ENCODE peak calls at places on chromosomes 13 and 19, in seven cellular contexts. B, D, W, Q, T, C and P are unnamed samples.

GRCh38 chr13:113929628-113930615 is 44.0 kb downstream of the C13orf46 start:
- DNase-seq in B (no peak), D (no peak), W (peak; percentile 36), Q (no peak), T (no peak), C (no peak), P (no peak)

GRCh38 chr19:11382898-11383705 is 1.0 kb downstream of the EPOR start:
- DNase-seq in B (peak; percentile 94), D (peak; percentile 60), W (peak; percentile 74), Q (no peak), T (peak; percentile 88), C (peak; percentile 70), P (peak; percentile 63)

GRCh38 chr19:5985098-5985783 is 7.3 kb upstream of the RANBP3 start:
- DNase-seq in B (no peak), D (no peak), W (no peak), Q (no peak), T (no peak), C (no peak), P (no peak)

GRCh38 chr13:84037937-84038464 is 155.7 kb upstream of the SLITRK1 start:
- DNase-seq in B (no peak), D (no peak), W (no peak), Q (no peak), T (no peak), C (no peak), P (no peak)

GRCh38 chr13:110097013-110097412 is 209.9 kb downstream of the COL4A1 start:
- DNase-seq in B (no peak), D (no peak), W (no peak), Q (no peak), T (no peak), C (no peak), P (no peak)

GRCh38 chr13:21060063-21060826 is 1.1 kb downstream of the LATS2 start:
- DNase-seq in B (peak; percentile 62), D (no peak), W (no peak), Q (no peak), T (no peak), C (no peak), P (no peak)

GRCh38 chr13:113730145-113730750 is 28.8 kb upstream of the TMEM255B start:
- DNase-seq in B (no peak), D (no peak), W (no peak), Q (no peak), T (no peak), C (no peak), P (no peak)

GRCh38 chr13:23867027-23867491 is 22.1 kb downstream of the MIPEP start:
- DNase-seq in B (no peak), D (no peak), W (no peak), Q (no peak), T (no peak), C (no peak), P (no peak)

GRCh38 chr19:38184815-38185214 is 39.2 kb downstream of the DPF1 start:
- DNase-seq in B (no peak), D (no peak), W (no peak), Q (no peak), T (no peak), C (no peak), P (no peak)

GRCh38 chr19:44113784-44114390 is 688 bp downstream of the ZNF225 start:
- DNase-seq in B (no peak), D (no peak), W (peak; percentile 30), Q (no peak), T (peak; percentile 17), C (no peak), P (no peak)

DNA sequence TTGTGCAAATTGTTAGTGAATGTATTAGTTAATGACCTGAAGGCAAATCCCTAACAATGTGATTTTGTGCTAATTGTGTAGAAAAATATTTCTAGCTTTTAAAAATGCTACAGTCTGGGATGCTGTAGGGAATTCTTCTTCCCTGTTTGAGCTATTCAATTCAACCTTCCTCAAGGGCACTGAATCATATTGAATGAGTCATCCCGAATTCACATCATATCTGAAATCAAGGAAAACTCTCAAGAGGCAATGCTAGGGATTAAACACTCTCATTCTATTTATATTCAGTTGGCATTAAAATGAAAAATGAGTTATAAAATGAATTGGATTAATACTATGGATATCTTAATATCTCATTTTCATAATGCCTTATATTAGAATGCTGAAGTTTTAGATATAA is 633.3 kb upstream of the ATXN8OS start:
- DNase-seq in B (no peak), D (no peak), W (no peak), Q (no peak), T (no peak), C (no peak), P (no peak)
- TF ChIP-seq JUND in B (no peak), D (no peak), W (no peak), Q (no peak), T (no peak), C (no peak), P (no peak)

GRCh38 chr13:100290165-100290801 is 201.4 kb downstream of the PCCA start:
- DNase-seq in B (no peak), D (no peak), W (no peak), Q (no peak), T (no peak), C (peak; percentile 79), P (no peak)
- TF ChIP-seq JUND in B (no peak), D (no peak), W (no peak), Q (no peak), T (no peak), C (no peak), P (no peak)

DNA sequence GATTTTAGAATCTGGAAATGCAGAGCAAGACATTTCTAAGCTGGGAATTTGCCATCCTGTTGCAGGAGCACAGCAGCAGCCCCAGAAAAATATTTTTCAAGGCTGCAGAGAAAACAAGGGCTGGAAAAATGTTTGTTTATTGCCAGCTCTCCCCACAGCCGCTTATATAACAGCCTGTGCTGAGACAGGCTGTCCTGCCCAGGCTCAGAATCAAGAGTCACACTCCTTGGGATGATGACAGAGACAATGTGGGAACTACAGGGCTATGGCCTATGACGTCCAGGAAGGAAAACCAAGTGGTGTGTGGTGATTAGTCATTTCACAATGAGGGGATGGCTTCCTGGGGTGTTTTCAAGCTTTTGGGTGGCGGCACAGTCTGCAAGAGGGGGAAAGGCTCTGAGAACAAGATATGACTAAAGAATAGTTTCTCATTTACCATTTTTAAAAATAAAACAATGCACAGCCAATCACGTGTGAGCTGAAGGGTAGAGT is 136.3 kb upstream of the SERP2 start:
- DNase-seq in B (no peak), D (no peak), W (peak; percentile 24), Q (peak; percentile 19), T (no peak), C (no peak), P (no peak)
- TF ChIP-seq JUND in B (no peak), D (no peak), W (no peak), Q (no peak), T (no peak), C (no peak), P (no peak)

GRCh38 chr19:18898081-18898532 is 2.1 kb upstream of the CERS1 start:
- DNase-seq in B (no peak), D (no peak), W (peak; percentile 69), Q (no peak), T (peak; percentile 72), C (no peak), P (no peak)

GRCh38 chr19:18900700-18901502 is 4.9 kb upstream of the CERS1 start:
- DNase-seq in B (no peak), D (no peak), W (no peak), Q (no peak), T (no peak), C (no peak), P (no peak)

GRCh38 chr19:18898533-18899408 is 2.8 kb upstream of the CERS1 start:
- DNase-seq in B (no peak), D (no peak), W (no peak), Q (no peak), T (no peak), C (no peak), P (no peak)

GRCh38 chr19:18901503-18901890 is 5.5 kb upstream of the CERS1 start:
- DNase-seq in B (no peak), D (no peak), W (no peak), Q (no peak), T (no peak), C (no peak), P (no peak)

DNA sequence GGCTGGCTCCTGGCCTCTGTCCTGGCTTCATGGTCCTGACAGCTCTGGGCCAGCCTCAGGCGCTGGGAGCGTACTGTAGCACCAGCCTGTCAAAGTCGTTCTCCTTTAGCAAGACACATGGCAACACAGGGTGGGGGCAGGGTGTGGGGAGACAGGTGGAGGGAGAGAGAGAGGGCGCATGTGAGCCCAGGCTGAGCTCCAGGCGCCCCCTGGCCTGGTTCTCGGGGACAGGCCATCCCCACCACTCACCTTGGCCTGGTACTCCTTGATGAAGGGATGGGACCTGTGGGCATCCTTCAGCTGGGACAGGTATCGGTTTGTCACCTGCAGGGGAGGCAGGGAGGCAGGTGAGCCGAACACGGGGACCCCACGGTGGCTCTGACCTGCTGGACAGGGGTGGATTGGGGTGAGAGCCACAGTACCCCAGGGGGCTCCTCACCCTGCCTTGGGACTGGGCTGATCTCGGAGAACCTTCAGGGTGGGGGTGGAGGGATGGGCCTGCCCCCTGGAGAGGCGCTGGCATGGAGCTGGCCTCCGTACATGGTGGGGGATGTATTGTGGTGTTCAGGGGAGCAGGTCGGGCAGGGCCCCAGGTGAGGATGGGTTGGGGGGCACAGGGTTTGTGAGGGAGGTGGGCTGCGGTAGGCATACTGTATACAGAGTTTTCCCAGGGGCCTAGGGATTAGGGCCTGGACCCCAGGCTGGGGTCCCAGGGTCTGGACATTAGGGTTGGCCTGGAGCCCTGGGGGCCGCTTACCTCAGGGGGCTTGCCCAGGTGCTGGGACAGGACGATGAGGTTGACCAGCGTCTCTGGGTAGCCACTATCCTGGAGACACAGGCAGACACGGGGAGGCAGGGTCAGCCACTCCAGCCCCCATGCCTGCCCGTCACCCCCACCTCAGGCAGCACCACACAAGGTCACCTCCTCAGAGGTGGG is 3.9 kb upstream of the CERS1 start:
- DNase-seq in B (no peak), D (no peak), W (no peak), Q (no peak), T (no peak), C (no peak), P (no peak)
- TF ChIP-seq JUND in B (no peak), D (no peak), W (no peak), Q (no peak), T (no peak), C (no peak), P (no peak)

GRCh38 chr19:48370955-48371354 is 6.8 kb downstream of the SYNGR4 start:
- DNase-seq in B (no peak), D (no peak), W (peak; percentile 80), Q (no peak), T (no peak), C (no peak), P (no peak)
- TF ChIP-seq JUND in B (no peak), D (no peak), W (no peak), Q (no peak), T (no peak), C (no peak), P (no peak)

DNA sequence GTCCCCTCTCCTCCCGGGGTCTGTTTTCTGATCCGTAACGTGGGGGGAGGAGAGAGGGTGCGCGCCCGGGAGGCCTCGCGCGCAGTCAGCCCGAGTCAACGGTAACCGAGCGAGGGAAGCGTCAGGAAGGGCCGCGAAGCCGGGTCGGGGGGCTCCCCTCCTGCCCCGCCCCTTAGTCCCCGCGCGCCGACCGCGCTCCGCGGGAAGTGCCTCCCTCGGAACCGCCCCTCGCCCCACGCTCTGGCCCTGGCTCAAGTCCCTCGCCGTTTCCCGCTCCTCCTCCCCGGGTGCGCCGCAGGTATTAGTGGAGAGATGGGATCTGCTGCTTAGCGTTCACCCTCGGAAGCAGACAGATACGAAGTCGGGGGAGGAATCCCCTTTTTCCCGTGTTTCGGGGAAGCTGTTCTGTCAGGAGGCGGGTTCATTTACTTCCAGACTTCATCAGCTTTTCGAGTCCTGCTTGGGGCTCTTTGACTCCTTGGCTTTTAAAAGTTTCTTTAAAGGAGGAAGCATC is 770 bp downstream of the HNRNPM start:
- DNase-seq in B (no peak), D (no peak), W (peak; percentile 76), Q (no peak), T (peak; percentile 74), C (no peak), P (no peak)
- TF ChIP-seq JUND in B (no peak), D (no peak), W (no peak), Q (no peak), T (no peak), C (no peak), P (no peak)